ENCODE peak calls at places on chromosomes 6 and 20, in nine cellular contexts. One of them, this sample, is unnamed.

GRCh38 chr6:30955367-30956042 is 14.7 kb downstream of the MUCL3 start:
- DNase-seq in GM23248: peak; percentile 44
- DNase-seq in neural progenitor cell: peak; percentile 86
- DNase-seq in GM23338: peak; percentile 85
- DNase-seq in hepatocyte: peak; percentile 85
- DNase-seq in HCT116: no peak
- DNase-seq in SK-N-SH: peak; percentile 45
- DNase-seq in PC-3: peak; percentile 47
- DNase-seq in MM.1S: peak; percentile 64
- DNase-seq in this sample: no peak

GRCh38 chr20:37356387-37356786 is 10.4 kb downstream of the SRC start:
- DNase-seq in GM23248: peak; percentile 74
- DNase-seq in neural progenitor cell: no peak
- DNase-seq in GM23338: no peak
- DNase-seq in hepatocyte: no peak
- DNase-seq in HCT116: no peak
- DNase-seq in SK-N-SH: peak; percentile 68
- DNase-seq in PC-3: peak; percentile 53
- DNase-seq in MM.1S: no peak
- DNase-seq in this sample: no peak

GRCh38 chr6:156699017-156699421 is 78.2 kb upstream of the ARID1B start:
- DNase-seq in GM23248: peak; percentile 82
- DNase-seq in neural progenitor cell: no peak
- DNase-seq in GM23338: no peak
- DNase-seq in hepatocyte: no peak
- DNase-seq in HCT116: no peak
- DNase-seq in SK-N-SH: no peak
- DNase-seq in PC-3: peak; percentile 91
- DNase-seq in MM.1S: no peak
- DNase-seq in this sample: no peak

GRCh38 chr20:25103526-25103925 is 21.6 kb upstream of the VSX1 start:
- DNase-seq in GM23248: no peak
- DNase-seq in neural progenitor cell: no peak
- DNase-seq in GM23338: no peak
- DNase-seq in hepatocyte: no peak
- DNase-seq in HCT116: no peak
- DNase-seq in SK-N-SH: no peak
- DNase-seq in PC-3: no peak
- DNase-seq in MM.1S: no peak
- DNase-seq in this sample: no peak

GRCh38 chr6:18985061-18985460 is 597.9 kb downstream of the RNF144B start:
- DNase-seq in GM23248: no peak
- DNase-seq in neural progenitor cell: no peak
- DNase-seq in GM23338: no peak
- DNase-seq in hepatocyte: no peak
- DNase-seq in HCT116: no peak
- DNase-seq in SK-N-SH: no peak
- DNase-seq in PC-3: peak; percentile 22
- DNase-seq in MM.1S: peak; percentile 83
- DNase-seq in this sample: no peak

GRCh38 chr20:61846741-61847419 is 218.8 kb downstream of the TAF4 start:
- DNase-seq in GM23248: no peak
- DNase-seq in neural progenitor cell: no peak
- DNase-seq in GM23338: no peak
- DNase-seq in hepatocyte: no peak
- DNase-seq in HCT116: no peak
- DNase-seq in SK-N-SH: no peak
- DNase-seq in PC-3: no peak
- DNase-seq in MM.1S: no peak
- DNase-seq in this sample: no peak

GRCh38 chr6:90186637-90187361 is 109.8 kb downstream of the BACH2 start:
- DNase-seq in GM23248: no peak
- DNase-seq in neural progenitor cell: no peak
- DNase-seq in GM23338: peak; percentile 23
- DNase-seq in hepatocyte: no peak
- DNase-seq in HCT116: no peak
- DNase-seq in SK-N-SH: no peak
- DNase-seq in PC-3: no peak
- DNase-seq in MM.1S: no peak
- DNase-seq in this sample: peak; percentile 27

GRCh38 chr20:4871486-4871885 is 129.8 kb downstream of the SLC23A2 start:
- DNase-seq in GM23248: no peak
- DNase-seq in neural progenitor cell: no peak
- DNase-seq in GM23338: no peak
- DNase-seq in hepatocyte: no peak
- DNase-seq in HCT116: no peak
- DNase-seq in SK-N-SH: no peak
- DNase-seq in PC-3: no peak
- DNase-seq in MM.1S: no peak
- DNase-seq in this sample: no peak

GRCh38 chr6:39193201-39193791 is 36.0 kb downstream of the KCNK5 start:
- DNase-seq in GM23248: no peak
- DNase-seq in neural progenitor cell: peak; percentile 76
- DNase-seq in GM23338: no peak
- DNase-seq in hepatocyte: no peak
- DNase-seq in HCT116: no peak
- DNase-seq in SK-N-SH: no peak
- DNase-seq in PC-3: no peak
- DNase-seq in MM.1S: no peak
- DNase-seq in this sample: no peak

GRCh38 chr6:32700391-32701040 is 34.1 kb upstream of the HLA-DQB1 start:
- DNase-seq in GM23248: peak; percentile 67
- DNase-seq in neural progenitor cell: peak; percentile 77
- DNase-seq in GM23338: peak; percentile 84
- DNase-seq in hepatocyte: peak; percentile 78
- DNase-seq in HCT116: peak; percentile 61
- DNase-seq in SK-N-SH: peak; percentile 52
- DNase-seq in PC-3: peak; percentile 68
- DNase-seq in MM.1S: peak; percentile 38
- DNase-seq in this sample: peak; percentile 70

DNA sequence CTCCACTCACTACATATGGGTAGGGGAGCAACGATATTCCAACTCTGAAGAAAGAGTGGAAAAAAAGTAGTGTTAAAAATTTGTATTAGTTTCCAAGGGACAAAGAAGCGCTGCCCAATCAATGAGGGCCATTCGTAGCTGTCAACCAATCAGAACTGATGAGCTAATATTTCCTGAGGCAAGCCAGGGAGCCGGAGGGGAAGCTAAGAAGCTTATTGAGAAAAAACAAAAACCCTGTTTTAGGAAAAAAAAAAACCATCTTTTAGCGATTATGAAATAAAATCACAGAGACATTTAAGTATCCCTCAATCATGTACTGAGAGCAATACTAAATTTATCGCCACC is 59.5 kb downstream of the TRIM38 start:
- DNase-seq in GM23248: peak; percentile 92
- DNase-seq in neural progenitor cell: peak; percentile 60
- DNase-seq in GM23338: peak; percentile 67
- DNase-seq in hepatocyte: peak; percentile 82
- DNase-seq in HCT116: peak; percentile 71
- DNase-seq in SK-N-SH: peak; percentile 45
- DNase-seq in PC-3: peak; percentile 77
- DNase-seq in MM.1S: peak; percentile 55
- DNase-seq in this sample: peak; percentile 88
- H2AFZ ChIP-seq in GM23248: peak overlapping the region; percentile 88
- H2AFZ ChIP-seq in neural progenitor cell: no peak overlapping the region
- H2AFZ ChIP-seq in GM23338: no peak overlapping the region
- H2AFZ ChIP-seq in hepatocyte: peak overlapping the region; percentile 34
- H2AFZ ChIP-seq in HCT116: no peak overlapping the region
- H2AFZ ChIP-seq in SK-N-SH: peak overlapping the region; percentile 74
- H2AFZ ChIP-seq in PC-3: peak overlapping the region; percentile 85
- H2AFZ ChIP-seq in MM.1S: no peak overlapping the region
- H2AFZ ChIP-seq in this sample: no peak overlapping the region

GRCh38 chr6:37525460-37526357 is 26.0 kb upstream of the CCDC167 start:
- DNase-seq in GM23248: peak; percentile 44
- DNase-seq in neural progenitor cell: peak; percentile 81
- DNase-seq in GM23338: peak; percentile 81
- DNase-seq in hepatocyte: peak; percentile 44
- DNase-seq in HCT116: no peak
- DNase-seq in SK-N-SH: peak; percentile 60
- DNase-seq in PC-3: peak; percentile 27
- DNase-seq in MM.1S: no peak
- DNase-seq in this sample: no peak

GRCh38 chr6:37523412-37523811 is 23.7 kb upstream of the CCDC167 start:
- DNase-seq in GM23248: no peak
- DNase-seq in neural progenitor cell: no peak
- DNase-seq in GM23338: no peak
- DNase-seq in hepatocyte: no peak
- DNase-seq in HCT116: no peak
- DNase-seq in SK-N-SH: no peak
- DNase-seq in PC-3: no peak
- DNase-seq in MM.1S: no peak
- DNase-seq in this sample: no peak

GRCh38 chr6:37522836-37523235 is 23.1 kb upstream of the CCDC167 start:
- DNase-seq in GM23248: no peak
- DNase-seq in neural progenitor cell: no peak
- DNase-seq in GM23338: no peak
- DNase-seq in hepatocyte: no peak
- DNase-seq in HCT116: no peak
- DNase-seq in SK-N-SH: no peak
- DNase-seq in PC-3: no peak
- DNase-seq in MM.1S: no peak
- DNase-seq in this sample: no peak

GRCh38 chr6:37524919-37525318 is 25.2 kb upstream of the CCDC167 start:
- DNase-seq in GM23248: no peak
- DNase-seq in neural progenitor cell: no peak
- DNase-seq in GM23338: no peak
- DNase-seq in hepatocyte: no peak
- DNase-seq in HCT116: no peak
- DNase-seq in SK-N-SH: no peak
- DNase-seq in PC-3: no peak
- DNase-seq in MM.1S: no peak
- DNase-seq in this sample: no peak

GRCh38 chr6:37524025-37524647 is 24.4 kb upstream of the CCDC167 start:
- DNase-seq in GM23248: peak; percentile 49
- DNase-seq in neural progenitor cell: no peak
- DNase-seq in GM23338: no peak
- DNase-seq in hepatocyte: no peak
- DNase-seq in HCT116: no peak
- DNase-seq in SK-N-SH: no peak
- DNase-seq in PC-3: peak; percentile 77
- DNase-seq in MM.1S: no peak
- DNase-seq in this sample: no peak
- TF ChIP-seq EZH2phosphoT487 in GM23248: no peak
- TF ChIP-seq EZH2phosphoT487 in neural progenitor cell: no peak
- TF ChIP-seq EZH2phosphoT487 in GM23338: no peak
- TF ChIP-seq EZH2phosphoT487 in hepatocyte: no peak
- TF ChIP-seq EZH2phosphoT487 in HCT116: no peak
- TF ChIP-seq EZH2phosphoT487 in SK-N-SH: no peak
- TF ChIP-seq EZH2phosphoT487 in PC-3: no peak
- TF ChIP-seq EZH2phosphoT487 in MM.1S: no peak
- TF ChIP-seq EZH2phosphoT487 in this sample: no peak

GRCh38 chr6:155187096-155187495 is 76.7 kb upstream of the CLDN20 start:
- DNase-seq in GM23248: peak; percentile 18
- DNase-seq in neural progenitor cell: no peak
- DNase-seq in GM23338: no peak
- DNase-seq in hepatocyte: no peak
- DNase-seq in HCT116: no peak
- DNase-seq in SK-N-SH: no peak
- DNase-seq in PC-3: no peak
- DNase-seq in MM.1S: no peak
- DNase-seq in this sample: no peak

GRCh38 chr6:155186052-155186658 is 77.7 kb upstream of the CLDN20 start:
- DNase-seq in GM23248: peak; percentile 49
- DNase-seq in neural progenitor cell: no peak
- DNase-seq in GM23338: peak; percentile 41
- DNase-seq in hepatocyte: no peak
- DNase-seq in HCT116: no peak
- DNase-seq in SK-N-SH: no peak
- DNase-seq in PC-3: peak; percentile 28
- DNase-seq in MM.1S: no peak
- DNase-seq in this sample: no peak

GRCh38 chr6:155183095-155183494 is 80.7 kb upstream of the CLDN20 start:
- DNase-seq in GM23248: no peak
- DNase-seq in neural progenitor cell: no peak
- DNase-seq in GM23338: no peak
- DNase-seq in hepatocyte: no peak
- DNase-seq in HCT116: no peak
- DNase-seq in SK-N-SH: no peak
- DNase-seq in PC-3: no peak
- DNase-seq in MM.1S: no peak
- DNase-seq in this sample: peak; percentile 64

GRCh38 chr6:155187994-155188706 is 75.7 kb upstream of the CLDN20 start:
- DNase-seq in GM23248: peak; percentile 5
- DNase-seq in neural progenitor cell: no peak
- DNase-seq in GM23338: no peak
- DNase-seq in hepatocyte: peak; percentile 21
- DNase-seq in HCT116: no peak
- DNase-seq in SK-N-SH: no peak
- DNase-seq in PC-3: peak; percentile 81
- DNase-seq in MM.1S: no peak
- DNase-seq in this sample: no peak

GRCh38 chr6:155185544-155185943 is 78.3 kb upstream of the CLDN20 start:
- DNase-seq in GM23248: peak; percentile 26
- DNase-seq in neural progenitor cell: peak; percentile 76
- DNase-seq in GM23338: peak; percentile 59
- DNase-seq in hepatocyte: peak; percentile 79
- DNase-seq in HCT116: peak; percentile 23
- DNase-seq in SK-N-SH: no peak
- DNase-seq in PC-3: peak; percentile 69
- DNase-seq in MM.1S: no peak
- DNase-seq in this sample: no peak
- H2AFZ ChIP-seq in GM23248: no peak overlapping the region
- H2AFZ ChIP-seq in neural progenitor cell: peak overlapping the region; percentile 45
- H2AFZ ChIP-seq in GM23338: no peak overlapping the region
- H2AFZ ChIP-seq in hepatocyte: no peak overlapping the region
- H2AFZ ChIP-seq in HCT116: no peak overlapping the region
- H2AFZ ChIP-seq in SK-N-SH: no peak overlapping the region
- H2AFZ ChIP-seq in PC-3: peak overlapping the region; percentile 52
- H2AFZ ChIP-seq in MM.1S: no peak overlapping the region
- H2AFZ ChIP-seq in this sample: peak overlapping the region; percentile 3

GRCh38 chr6:69580696-69581095 is 216.1 kb downstream of the LMBRD1 start:
- DNase-seq in GM23248: no peak
- DNase-seq in neural progenitor cell: no peak
- DNase-seq in GM23338: no peak
- DNase-seq in hepatocyte: no peak
- DNase-seq in HCT116: no peak
- DNase-seq in SK-N-SH: no peak
- DNase-seq in PC-3: no peak
- DNase-seq in MM.1S: peak; percentile 7
- DNase-seq in this sample: no peak

GRCh38 chr6:69581576-69581975 is 215.2 kb downstream of the LMBRD1 start:
- DNase-seq in GM23248: no peak
- DNase-seq in neural progenitor cell: no peak
- DNase-seq in GM23338: no peak
- DNase-seq in hepatocyte: no peak
- DNase-seq in HCT116: no peak
- DNase-seq in SK-N-SH: no peak
- DNase-seq in PC-3: no peak
- DNase-seq in MM.1S: no peak
- DNase-seq in this sample: no peak

DNA sequence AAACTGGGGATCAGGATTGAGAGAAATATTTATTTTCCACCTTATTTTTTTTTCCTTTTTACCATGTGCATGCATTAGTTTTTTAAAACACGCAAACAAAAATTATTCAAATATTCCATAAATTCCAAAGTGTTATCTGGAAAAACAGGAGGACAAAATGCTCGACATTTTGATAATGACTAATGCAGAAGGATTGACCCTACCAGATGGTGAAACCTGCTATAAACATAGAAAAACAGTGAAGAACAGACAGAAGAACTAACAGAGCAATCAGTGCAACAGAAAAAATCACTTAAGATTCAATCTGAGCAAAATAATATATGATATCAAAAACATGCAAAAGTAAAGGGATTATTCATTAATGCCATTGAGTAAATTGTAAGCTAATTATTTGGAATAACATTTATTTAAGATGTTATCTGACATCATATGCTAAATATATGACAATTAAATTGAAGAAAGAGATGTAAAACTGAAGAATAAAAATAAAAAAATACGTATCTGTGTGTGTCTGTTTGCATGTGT is 218.4 kb downstream of the LMBRD1 start:
- DNase-seq in GM23248: no peak
- DNase-seq in neural progenitor cell: no peak
- DNase-seq in GM23338: no peak
- DNase-seq in hepatocyte: no peak
- DNase-seq in HCT116: no peak
- DNase-seq in SK-N-SH: no peak
- DNase-seq in PC-3: no peak
- DNase-seq in MM.1S: no peak
- DNase-seq in this sample: no peak
- TF ChIP-seq EZH2phosphoT487 in GM23248: no peak
- TF ChIP-seq EZH2phosphoT487 in neural progenitor cell: no peak
- TF ChIP-seq EZH2phosphoT487 in GM23338: no peak
- TF ChIP-seq EZH2phosphoT487 in hepatocyte: no peak
- TF ChIP-seq EZH2phosphoT487 in HCT116: no peak
- TF ChIP-seq EZH2phosphoT487 in SK-N-SH: no peak
- TF ChIP-seq EZH2phosphoT487 in PC-3: no peak
- TF ChIP-seq EZH2phosphoT487 in MM.1S: no peak
- TF ChIP-seq EZH2phosphoT487 in this sample: no peak